ENCODE peak calls at places on chromosomes 6 and 20, in ten cellular contexts. X is adrenal gland; R is activated naive CD4-positive, alpha-beta T cell treated with anti-CD3 and anti-CD28 coated beads, Interleukin-2, amount 50 U/mL, for 16 hours; V is coronary artery; B is left colon; I is A549; L is lower leg skin; Q is NCI-H1417; Z is occipital lobe; J is A172. W is an unnamed sample.

GRCh38 chr6:15879372-15880261 is 216.8 kb upstream of the DTNBP1 start:
- DNase-seq in R (peak), I (no peak), L (peak), Z (no peak), V (no peak), B (peak), J (peak), Q (peak), X (peak), W (peak)

GRCh38 chr20:31608256-31608980 is 3.3 kb downstream of the ID1 start:
- DNase-seq in Z (peak), R (no peak), J (peak), I (peak), X (peak), V (peak), B (peak), Q (peak), L (peak), W (peak)

GRCh38 chr6:43800746-43801488 is 30.9 kb downstream of the VEGFA start:
- DNase-seq in R (no peak), V (no peak), I (no peak), B (no peak), X (no peak), L (no peak), Q (no peak), Z (no peak), J (no peak), W (no peak)

GRCh38 chr6:15254074-15254975 is 8.5 kb downstream of the JARID2 start:
- DNase-seq in L (no peak), J (no peak), Q (no peak), X (no peak), I (peak), R (no peak), Z (no peak), V (no peak), B (no peak), W (no peak)

GRCh38 chr20:56391037-56391436 is 978 bp downstream of the AURKA start:
- DNase-seq in Z (no peak), V (no peak), J (peak), L (no peak), Q (peak), X (no peak), I (no peak), R (no peak), B (no peak), W (no peak)

GRCh38 chr20:58213112-58213511 is 15.3 kb downstream of the ANKRD60 start:
- DNase-seq in B (no peak), L (no peak), R (no peak), V (no peak), Z (peak), X (no peak), Q (peak), I (peak), J (no peak), W (no peak)

GRCh38 chr6:18640754-18641153 is 253.6 kb downstream of the RNF144B start:
- DNase-seq in Q (no peak), B (no peak), L (no peak), V (no peak), Z (no peak), X (no peak), R (no peak), I (no peak), J (no peak), W (no peak)

GRCh38 chr20:11766961-11767360 is 150.7 kb upstream of the BTBD3 start:
- DNase-seq in J (no peak), B (no peak), Z (no peak), Q (peak), X (no peak), V (no peak), L (no peak), I (no peak), R (no peak), W (no peak)

GRCh38 chr20:51609251-51609650 is 66.7 kb upstream of the NFATC2 start:
- DNase-seq in B (no peak), Q (no peak), X (no peak), I (no peak), R (no peak), J (no peak), L (no peak), V (no peak), Z (no peak), W (no peak)

GRCh38 chr6:12158686-12159415 is 131.3 kb upstream of the EDN1 start:
- DNase-seq in V (no peak), I (no peak), X (no peak), J (no peak), B (no peak), R (no peak), Z (no peak), L (no peak), Q (no peak), W (no peak)

GRCh38 chr20:33046412-33046811 is 7.3 kb upstream of the BPIFB3 start:
- DNase-seq in X (no peak), J (no peak), Z (no peak), L (no peak), R (no peak), I (no peak), Q (no peak), V (no peak), B (no peak), W (no peak)

GRCh38 chr6:1792989-1793388 is 183.3 kb downstream of the FOXC1 start:
- DNase-seq in I (peak), Z (no peak), Q (peak), J (peak), V (no peak), X (no peak), R (no peak), L (no peak), B (no peak), W (no peak)

GRCh38 chr6:6825986-6826901 is 237.7 kb downstream of the LY86 start:
- DNase-seq in R (no peak), Z (no peak), V (no peak), Q (peak), B (peak), I (no peak), X (peak), L (no peak), J (no peak), W (no peak)

GRCh38 chr6:1233924-1234323 is 78.0 kb upstream of the FOXQ1 start:
- DNase-seq in I (no peak), R (no peak), B (no peak), X (no peak), Q (no peak), Z (no peak), V (no peak), J (no peak), L (no peak), W (no peak)

GRCh38 chr6:146312606-146313005 is 231.0 kb upstream of the RAB32 start:
- DNase-seq in R (no peak), V (no peak), I (no peak), J (no peak), X (no peak), Q (no peak), L (no peak), B (no peak), Z (no peak), W (no peak)

GRCh38 chr6:14118444-14118843 is 872 bp downstream of the CD83 start:
- DNase-seq in L (no peak), R (no peak), X (no peak), Z (no peak), I (no peak), Q (no peak), V (no peak), J (no peak), B (no peak), W (no peak)

GRCh38 chr20:41279546-41280225 is 37.8 kb downstream of the ZHX3 start:
- DNase-seq in Z (peak), J (no peak), X (no peak), Q (no peak), V (no peak), I (no peak), L (no peak), R (no peak), B (no peak), W (no peak)

GRCh38 chr6:33863723-33864440 is 60.1 kb upstream of the MLN start:
- DNase-seq in Q (no peak), R (no peak), L (no peak), Z (no peak), B (no peak), V (no peak), J (no peak), X (no peak), I (no peak), W (no peak)

GRCh38 chr20:21509597-21510331 is 4.1 kb downstream of the NKX2-2 start:
- DNase-seq in R (no peak), J (no peak), V (peak), L (no peak), Z (no peak), I (peak), Q (no peak), B (no peak), X (no peak), W (no peak)

GRCh38 chr6:166655713-166656265 is 28.7 kb upstream of the RPS6KA2 start:
- DNase-seq in I (no peak), B (no peak), Z (no peak), R (no peak), L (no peak), Q (no peak), J (no peak), V (no peak), X (peak), W (no peak)

GRCh38 chr6:33192105-33192646 is at the start of gene COL11A2:
- DNase-seq in Q (peak), B (no peak), I (no peak), R (no peak), V (no peak), J (no peak), X (no peak), L (no peak), Z (no peak), W (no peak)

GRCh38 chr6:3457710-3458605 is 1.1 kb upstream of the SLC22A23 start:
- DNase-seq in L (peak), I (peak), Z (peak), Q (peak), J (no peak), R (peak), B (peak), V (no peak), X (peak), W (no peak)

GRCh38 chr20:50468378-50468798 is 41.8 kb upstream of the PTPN1 start:
- DNase-seq in I (no peak), Z (no peak), L (no peak), J (no peak), V (no peak), R (no peak), X (no peak), Q (no peak), B (no peak), W (no peak)

W was measured in right atrium auricular region.